ENCODE peak calls at places on chromosomes 2 and 18, in five cellular contexts. R is pancreas, E is astrocyte, Z is sigmoid colon, V is psoas muscle. G is an unnamed sample.

GRCh38 chr2:188292446-188293239 is 969 bp downstream of the GULP1 start:
- DNase-seq in E (peak; percentile 86), Z (peak; percentile 90), V (peak; percentile 79), R (peak; percentile 85), G (peak; percentile 17)

GRCh38 chr2:10353931-10354330 is 51.2 kb downstream of the HPCAL1 start:
- DNase-seq in E (no peak), R (no peak), V (no peak), Z (no peak), G (no peak)

GRCh38 chr2:172972005-172972619 is 103.5 kb upstream of the MAP3K20 start:
- DNase-seq in Z (no peak), E (no peak), R (peak; percentile 49), V (no peak), G (peak; percentile 20)

GRCh38 chr2:111182740-111183139 is 62.0 kb downstream of the BCL2L11 start:
- DNase-seq in V (no peak), E (no peak), Z (no peak), R (no peak), G (no peak)

GRCh38 chr18:72985686-72986085 is 117.9 kb upstream of the NETO1 start:
- DNase-seq in V (no peak), R (no peak), Z (no peak), E (peak; percentile 28), G (no peak)

GRCh38 chr2:212154392-212154791 is 384.2 kb downstream of the ERBB4 start:
- DNase-seq in V (no peak), E (no peak), Z (no peak), R (no peak), G (no peak)

GRCh38 chr2:212892193-212892592 is 259.2 kb downstream of the IKZF2 start:
- DNase-seq in E (peak; percentile 38), Z (no peak), V (no peak), R (no peak), G (no peak)

GRCh38 chr2:130241041-130241707 is 42.9 kb upstream of the TUBA3E start:
- DNase-seq in V (no peak), R (no peak), Z (no peak), E (peak; percentile 39), G (no peak)

GRCh38 chr2:200159366-200159720 is 147.2 kb upstream of the SPATS2L start:
- DNase-seq in Z (no peak), E (peak; percentile 19), V (no peak), R (no peak), G (no peak)

GRCh38 chr2:151826737-151827157 is 1.5 kb downstream of the ARL5A start:
- DNase-seq in Z (no peak), E (peak; percentile 23), V (no peak), R (no peak), G (no peak)

GRCh38 chr2:76444732-76445131 is 734.0 kb upstream of the GCFC2 start:
- DNase-seq in R (no peak), E (no peak), Z (no peak), V (no peak), G (no peak)

GRCh38 chr2:13745324-13745723 is 887.2 kb upstream of the LRATD1 start:
- DNase-seq in R (peak; percentile 50), V (no peak), Z (no peak), E (no peak), G (no peak)

GRCh38 chr2:128607981-128608506 is 289.4 kb upstream of the HS6ST1 start:
- DNase-seq in V (no peak), R (no peak), E (no peak), Z (peak; percentile 50), G (no peak)

GRCh38 chr2:207163815-207164747 is 1.7 kb downstream of the KLF7 start:
- DNase-seq in R (no peak), E (peak; percentile 44), Z (peak; percentile 85), V (peak; percentile 58), G (peak; percentile 55)

GRCh38 chr2:238254095-238254494 is 14.3 kb upstream of the HES6 start:
- DNase-seq in R (no peak), Z (no peak), V (no peak), E (no peak), G (no peak)

GRCh38 chr2:222919841-222920609 is 59.2 kb downstream of the ACSL3 start:
- DNase-seq in V (no peak), Z (no peak), E (peak; percentile 95), R (no peak), G (no peak)

GRCh38 chr18:11733031-11733430 is 44.0 kb downstream of the GNAL start:
- DNase-seq in V (peak; percentile 82), E (peak; percentile 20), Z (peak; percentile 88), R (peak; percentile 76), G (peak; percentile 71)

GRCh38 chr2:191597186-191597751 is 80.7 kb upstream of the NABP1 start:
- DNase-seq in E (no peak), V (no peak), R (no peak), Z (no peak), G (no peak)

GRCh38 chr2:193847140-193847539 is 1652.4 kb upstream of the TMEFF2 start:
- DNase-seq in R (no peak), Z (no peak), V (no peak), E (peak; percentile 74), G (no peak)

GRCh38 chr18:24831871-24832665 is 371.6 kb downstream of the HRH4 start:
- DNase-seq in E (no peak), R (no peak), V (no peak), Z (no peak), G (no peak)

GRCh38 chr2:104890092-104890393 is 36.1 kb downstream of the POU3F3 start:
- DNase-seq in V (no peak), Z (no peak), E (no peak), R (no peak), G (no peak)

GRCh38 chr18:51194604-51195003 is 2.9 kb downstream of the MEX3C start:
- DNase-seq in Z (no peak), E (no peak), V (no peak), R (no peak), G (no peak)

GRCh38 chr18:46402396-46402795 is 254.6 kb downstream of the LOXHD1 start:
- DNase-seq in V (no peak), E (peak; percentile 55), Z (no peak), R (no peak), G (no peak)

GRCh38 chr2:125106710-125107109 is 1081.6 kb downstream of the CNTNAP5 start:
- DNase-seq in E (no peak), Z (no peak), V (no peak), R (no peak), G (no peak)

GRCh38 chr18:53526092-53526491 is 698.4 kb downstream of the MBD2 start:
- DNase-seq in R (no peak), E (no peak), Z (peak; percentile 67), V (no peak), G (no peak)

GRCh38 chr2:85308951-85309555 is 18.7 kb downstream of the TGOLN2 start:
- DNase-seq in R (peak; percentile 43), E (peak; percentile 56), Z (peak; percentile 86), V (peak; percentile 66), G (no peak)

GRCh38 chr2:197873293-197873701 is 68.9 kb downstream of the PLCL1 start:
- DNase-seq in V (no peak), Z (no peak), E (peak; percentile 78), R (no peak), G (no peak)

GRCh38 chr2:7438855-7439254 is 521.6 kb downstream of the RNF144A start:
- DNase-seq in E (no peak), Z (no peak), R (no peak), V (no peak), G (no peak)

GRCh38 chr2:132670104-132670960 is at the start of gene LYPD1:
- DNase-seq in V (peak; percentile 13), E (no peak), R (peak; percentile 55), Z (peak; percentile 59), G (no peak)

DNA sequence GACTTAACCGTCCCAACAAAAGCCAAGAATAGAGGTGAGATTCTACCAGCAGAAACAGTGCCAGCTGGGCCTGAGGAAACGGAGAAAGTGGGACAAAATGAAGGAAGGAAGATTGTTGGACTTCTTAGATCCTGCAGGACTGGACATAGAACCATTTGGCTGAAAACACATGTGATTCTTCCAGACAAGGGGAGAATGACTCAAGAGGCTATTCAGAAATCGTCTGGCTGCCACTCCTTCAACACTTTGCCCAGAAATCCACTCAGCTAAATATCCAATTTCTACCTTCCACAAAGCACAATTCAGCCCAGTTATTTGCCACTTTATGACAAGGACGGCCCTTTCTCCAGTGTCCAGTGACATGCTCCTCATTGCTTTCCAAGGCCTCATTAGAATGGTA is 61.6 kb downstream of the SNORC start:
- DNase-seq in R (no peak), Z (no peak), V (no peak), E (no peak), G (no peak)
- H3K27me3 ChIP-seq in R (no peaks in the 10 kb centered on the region), Z (peaks cover 38% of the 10 kb centered on the region), V (peaks cover 2% of the 10 kb centered on the region), E (peaks cover 17% of the 10 kb centered on the region), G (peaks cover 6% of the 10 kb centered on the region)

GRCh38 chr18:62334110-62334509 is 9.0 kb downstream of the TNFRSF11A start:
- DNase-seq in Z (no peak), V (no peak), E (peak; percentile 36), R (no peak), G (no peak)
- H3K4me1 ChIP-seq in Z (no peaks in the 10 kb centered on the region), V (no peaks in the 10 kb centered on the region), E (peaks cover 27% of the 10 kb centered on the region), R (peaks cover 5% of the 10 kb centered on the region), G (peaks cover 11% of the 10 kb centered on the region)

DNA sequence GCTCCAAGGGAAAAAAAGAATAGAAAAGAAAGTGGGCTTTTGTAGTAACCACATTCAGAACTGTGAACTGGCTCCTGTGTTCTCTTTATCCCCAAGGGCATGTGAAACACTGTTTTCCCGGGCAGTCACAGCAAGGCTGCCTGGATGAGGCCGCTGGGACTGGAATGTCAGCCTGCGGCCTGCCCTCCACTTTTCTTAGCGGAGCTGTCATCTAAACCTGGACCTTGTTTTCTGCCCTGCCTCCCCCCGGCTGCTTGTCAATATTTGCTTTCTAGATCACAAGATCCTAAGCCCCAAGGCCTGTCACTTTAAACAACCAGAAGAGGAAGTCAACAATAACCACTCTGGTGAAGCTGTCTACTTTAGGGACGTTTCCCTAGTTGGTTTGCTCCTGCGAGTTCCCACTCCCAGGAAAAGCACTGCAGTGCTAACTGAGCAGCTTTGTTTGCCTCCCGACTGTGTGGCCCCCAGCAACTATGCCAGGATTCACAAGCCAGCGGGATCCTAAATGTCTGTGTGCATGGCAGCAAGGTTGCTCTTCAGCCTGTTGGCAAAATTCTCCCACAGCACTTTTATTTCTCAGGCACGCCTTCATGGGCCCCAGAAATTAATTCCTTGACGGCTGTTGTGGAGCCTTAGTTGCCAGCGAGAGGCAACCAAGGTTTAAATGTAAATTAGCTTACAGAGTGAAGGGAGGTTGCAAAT is 30.6 kb downstream of the SOWAHC start:
- DNase-seq in E (no peak), V (no peak), Z (no peak), R (peak; percentile 72), G (no peak)
- H3K4me3 ChIP-seq in E (no peak overlapping the region), V (no peak overlapping the region), Z (no peak overlapping the region), R (no peak overlapping the region), G (no peak overlapping the region)

GRCh38 chr2:106781196-106781595 is 104.8 kb downstream of the ST6GAL2 start:
- DNase-seq in Z (no peak), R (no peak), E (no peak), V (no peak), G (no peak)
- H3K27me3 ChIP-seq in Z (no peaks in the 10 kb centered on the region), R (no peaks in the 10 kb centered on the region), E (no peaks in the 10 kb centered on the region), V (no peaks in the 10 kb centered on the region), G (no peaks in the 10 kb centered on the region)

DNA sequence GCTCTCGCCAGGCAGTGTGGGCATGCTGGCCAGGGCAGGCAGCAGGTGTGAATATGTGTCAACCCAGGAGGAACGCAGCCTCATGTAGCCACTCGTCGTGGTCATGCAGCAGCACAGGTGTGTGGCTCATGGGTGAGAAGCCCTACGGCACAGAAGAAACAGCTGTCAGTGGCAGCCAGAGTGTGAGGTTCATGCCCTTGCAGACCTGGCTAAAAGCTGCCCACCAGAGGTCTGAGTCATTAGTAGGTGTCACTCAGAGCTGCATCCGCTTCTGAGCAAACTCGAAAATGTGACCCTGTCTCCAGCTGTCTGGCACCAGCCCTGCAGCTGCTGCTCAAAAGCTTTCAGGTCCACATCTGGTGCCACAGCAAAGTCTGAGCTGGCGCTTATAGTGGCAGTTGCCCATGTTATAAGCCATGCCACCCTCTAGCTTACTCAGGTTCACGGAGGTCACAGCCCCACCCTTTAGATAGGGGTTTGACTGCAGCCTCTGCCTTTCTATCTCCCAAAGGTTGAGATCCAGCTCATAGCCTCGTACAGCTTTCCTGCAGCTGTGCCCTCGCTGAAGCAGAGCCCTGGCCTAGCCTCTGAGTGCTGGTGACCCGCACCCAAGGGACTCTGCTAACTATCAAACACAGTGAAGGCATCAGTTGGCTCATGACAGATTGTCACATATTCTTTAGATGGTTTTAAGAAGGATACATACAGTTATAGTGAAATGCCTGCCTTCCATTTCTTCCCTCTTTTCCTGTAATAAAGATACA is 195.0 kb downstream of the CCDC102B start:
- DNase-seq in R (no peak), V (no peak), Z (no peak), E (no peak), G (no peak)
- H3K4me1 ChIP-seq in R (no peaks in the 10 kb centered on the region), V (no peaks in the 10 kb centered on the region), Z (no peaks in the 10 kb centered on the region), E (no peaks in the 10 kb centered on the region), G (no peaks in the 10 kb centered on the region)